ENCODE peak calls at places on chromosomes 3 and 15, in eight cellular contexts. J, I, D, W, E, B, H and T are unnamed samples.

GRCh38 chr3:171328419-171329082 is 131.7 kb downstream of the TNIK start:
- DNase-seq in J (peak), I (peak), D (peak), W (peak), E (no peak), B (peak), H (no peak), T (no peak)

GRCh38 chr15:84911879-84912660 is 27.6 kb downstream of the SLC28A1 start:
- DNase-seq in J (no peak), I (no peak), D (no peak), W (no peak), E (peak), B (peak), H (no peak), T (peak)

GRCh38 chr15:56165234-56165633 is 78.4 kb downstream of the RFX7 start:
- DNase-seq in J (no peak), I (no peak), D (peak), W (no peak), E (no peak), B (peak), H (no peak), T (no peak)

GRCh38 chr15:31069360-31070000 is 32.0 kb downstream of the TRPM1 start:
- DNase-seq in J (no peak), I (no peak), D (no peak), W (no peak), E (no peak), B (peak), H (no peak), T (no peak)

GRCh38 chr3:164375538-164375937 is 702.8 kb downstream of the SI start:
- DNase-seq in J (no peak), I (no peak), D (no peak), W (no peak), E (no peak), B (no peak), H (no peak), T (no peak)

GRCh38 chr15:26873846-26874245 is 7.0 kb downstream of the GABRA5 start:
- DNase-seq in J (no peak), I (no peak), D (no peak), W (no peak), E (peak), B (no peak), H (no peak), T (peak)

GRCh38 chr3:28758115-28758514 is 409.5 kb upstream of the AZI2 start:
- DNase-seq in J (no peak), I (no peak), D (no peak), W (no peak), E (no peak), B (no peak), H (no peak), T (no peak)

GRCh38 chr3:73467211-73467610 is 157.5 kb downstream of the PDZRN3 start:
- DNase-seq in J (no peak), I (peak), D (peak), W (no peak), E (no peak), B (no peak), H (peak), T (no peak)

GRCh38 chr15:63986185-63986680 is 60.1 kb downstream of the DAPK2 start:
- DNase-seq in J (no peak), I (no peak), D (no peak), W (no peak), E (no peak), B (no peak), H (no peak), T (no peak)

GRCh38 chr3:33687406-33688010 is 30.5 kb downstream of the CLASP2 start:
- DNase-seq in J (no peak), I (no peak), D (no peak), W (no peak), E (no peak), B (no peak), H (no peak), T (peak)

GRCh38 chr3:64351713-64352595 is 126.7 kb upstream of the PRICKLE2 start:
- DNase-seq in J (no peak), I (no peak), D (peak), W (no peak), E (no peak), B (no peak), H (no peak), T (no peak)

GRCh38 chr15:74845208-74845568 is 2.2 kb upstream of the ULK3 start:
- DNase-seq in J (no peak), I (no peak), D (no peak), W (no peak), E (no peak), B (no peak), H (no peak), T (no peak)

GRCh38 chr3:65537109-65537508 is 501.6 kb downstream of the MAGI1 start:
- DNase-seq in J (no peak), I (no peak), D (no peak), W (no peak), E (no peak), B (no peak), H (no peak), T (no peak)

GRCh38 chr15:69853572-69853971 is 244.1 kb downstream of the TLE3 start:
- DNase-seq in J (no peak), I (no peak), D (no peak), W (no peak), E (no peak), B (peak), H (no peak), T (peak)

GRCh38 chr3:112119686-112120484 is 13.2 kb downstream of the GCSAM start:
- DNase-seq in J (no peak), I (no peak), D (no peak), W (no peak), E (no peak), B (no peak), H (no peak), T (no peak)

GRCh38 chr3:37660782-37661181 is 200.9 kb upstream of the CTDSPL start:
- DNase-seq in J (no peak), I (no peak), D (no peak), W (no peak), E (no peak), B (no peak), H (no peak), T (no peak)

GRCh38 chr15:83559310-83559966 is 94.5 kb upstream of the ADAMTSL3 start:
- DNase-seq in J (peak), I (no peak), D (peak), W (peak), E (peak), B (peak), H (peak), T (no peak)

GRCh38 chr3:16452265-16452664 is 61.2 kb downstream of the RFTN1 start:
- DNase-seq in J (no peak), I (no peak), D (no peak), W (no peak), E (no peak), B (peak), H (no peak), T (no peak)

GRCh38 chr3:29181149-29181780 is 99.6 kb upstream of the RBMS3 start:
- DNase-seq in J (no peak), I (no peak), D (no peak), W (no peak), E (no peak), B (no peak), H (no peak), T (no peak)

GRCh38 chr3:15769256-15769915 is 28.4 kb downstream of the ANKRD28 start:
- DNase-seq in J (no peak), I (no peak), D (no peak), W (no peak), E (no peak), B (peak), H (no peak), T (no peak)

GRCh38 chr15:36612063-36612788 is 32.8 kb downstream of the CDIN1 start:
- DNase-seq in J (no peak), I (no peak), D (no peak), W (no peak), E (no peak), B (peak), H (no peak), T (peak)

GRCh38 chr15:48643776-48644497 is 1.6 kb downstream of the FBN1 start:
- DNase-seq in J (no peak), I (no peak), D (no peak), W (no peak), E (no peak), B (peak), H (no peak), T (no peak)